ENCODE peak calls at places on chromosomes 6 and 20, in six cellular contexts. A is GM23338, N is pancreas, D is HepG2, O is body of pancreas, Y is psoas muscle. T is an unnamed sample.

GRCh38 chr6:95577317-95578105 is at the start of gene MANEA:
- DNase-seq in A (peak), N (peak), D (peak), O (peak), Y (peak), T (peak)

GRCh38 chr20:54897787-54898186 is 422.4 kb downstream of the DOK5 start:
- DNase-seq in A (peak), N (no peak), D (no peak), O (no peak), Y (no peak), T (no peak)

GRCh38 chr6:27472182-27472616 is 706 bp downstream of the ZNF184 start:
- DNase-seq in A (peak), N (no peak), D (peak), O (peak), Y (peak), T (peak)

GRCh38 chr6:122969999-122970398 is 26.0 kb upstream of the CLVS2 start:
- DNase-seq in A (peak), N (no peak), D (no peak), O (no peak), Y (no peak), T (no peak)

GRCh38 chr20:51586005-51586440 is 43.5 kb upstream of the NFATC2 start:
- DNase-seq in A (no peak), N (no peak), D (no peak), O (no peak), Y (no peak), T (peak)

GRCh38 chr20:50574108-50574507 is 63.9 kb downstream of the PTPN1 start:
- DNase-seq in A (no peak), N (no peak), D (no peak), O (no peak), Y (no peak), T (no peak)

GRCh38 chr20:37729909-37730308 is 36.1 kb downstream of the CTNNBL1 start:
- DNase-seq in A (no peak), N (no peak), D (no peak), O (no peak), Y (no peak), T (peak)

GRCh38 chr6:123945386-123945785 is 141.7 kb downstream of the NKAIN2 start:
- DNase-seq in A (no peak), N (no peak), D (no peak), O (no peak), Y (no peak), T (no peak)

GRCh38 chr20:31985152-31985551 is 17.2 kb downstream of the XKR7 start:
- DNase-seq in A (no peak), N (no peak), D (no peak), O (no peak), Y (no peak), T (no peak)

GRCh38 chr6:134317471-134318131 is at the start of gene SGK1:
- DNase-seq in A (peak), N (peak), D (no peak), O (peak), Y (no peak), T (peak)

GRCh38 chr6:69796081-69796626 is 656 bp downstream of the LMBRD1 start:
- DNase-seq in A (peak), N (no peak), D (peak), O (peak), Y (no peak), T (peak)

GRCh38 chr6:142913511-142914047 is 31.4 kb downstream of the HIVEP2 start:
- DNase-seq in A (no peak), N (no peak), D (no peak), O (no peak), Y (no peak), T (no peak)

GRCh38 chr6:34484899-34485298 is 19.0 kb downstream of the PACSIN1 start:
- DNase-seq in A (no peak), N (no peak), D (no peak), O (no peak), Y (no peak), T (peak)

GRCh38 chr20:54212871-54213270 is 5.0 kb downstream of the PFDN4 start:
- DNase-seq in A (no peak), N (no peak), D (no peak), O (no peak), Y (no peak), T (no peak)

GRCh38 chr6:33744895-33745546 is 1.7 kb downstream of the IP6K3 start:
- DNase-seq in A (no peak), N (no peak), D (no peak), O (no peak), Y (peak), T (no peak)

GRCh38 chr20:49245921-49246740 is 26.9 kb downstream of the DDX27 start:
- DNase-seq in A (peak), N (no peak), D (peak), O (no peak), Y (no peak), T (peak)

GRCh38 chr6:89494131-89494793 is 61.3 kb downstream of the ANKRD6 start:
- DNase-seq in A (peak), N (no peak), D (no peak), O (no peak), Y (no peak), T (no peak)

GRCh38 chr6:99614430-99615161 is 8.0 kb downstream of the PRDM13 start:
- DNase-seq in A (peak), N (no peak), D (no peak), O (no peak), Y (peak), T (no peak)

GRCh38 chr20:20031790-20032189 is 14.6 kb downstream of the NAA20 start:
- DNase-seq in A (no peak), N (no peak), D (no peak), O (no peak), Y (no peak), T (no peak)

GRCh38 chr6:158662607-158663464 is 13.0 kb downstream of the SYTL3 start:
- DNase-seq in A (no peak), N (no peak), D (no peak), O (no peak), Y (peak), T (no peak)

GRCh38 chr6:113015249-113015648 is 668.1 kb downstream of the RFPL4B start:
- DNase-seq in A (no peak), N (no peak), D (no peak), O (no peak), Y (no peak), T (no peak)
- H3K27ac ChIP-seq in A (no peak), N (no peak), D (no peak), O (no peak), Y (no peak), T (no peak)

DNA sequence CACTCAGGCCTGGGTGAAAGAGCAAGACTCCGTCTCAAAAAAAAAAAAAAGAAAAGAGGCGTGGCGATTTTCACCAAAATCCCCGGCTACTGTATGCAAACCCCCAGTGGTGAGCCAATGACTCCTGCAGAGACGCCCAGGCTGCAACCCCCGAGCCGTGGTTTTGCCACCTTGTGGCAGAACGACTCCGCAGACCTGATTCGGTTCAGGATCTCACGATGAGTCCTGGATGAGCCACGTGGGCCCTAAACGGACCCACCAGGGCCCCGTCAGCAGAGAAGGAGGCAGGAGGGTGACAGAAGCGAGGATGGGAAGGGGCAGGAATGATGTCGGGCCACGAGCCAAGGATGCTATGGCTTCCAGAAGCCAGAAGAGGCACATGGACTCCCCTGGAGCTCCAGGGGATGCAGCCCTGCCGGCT is 42.5 kb downstream of the SLC2A4RG start:
- DNase-seq in A (peak), N (no peak), D (peak), O (no peak), Y (no peak), T (no peak)
- TF ChIP-seq CTCF in A (peak), N (no peak), D (peak), O (no peak), Y (no peak), T (no peak)

GRCh38 chr6:87340230-87340629 is 4.4 kb upstream of the C6orf163 start:
- DNase-seq in A (no peak), N (no peak), D (no peak), O (no peak), Y (no peak), T (no peak)
- H3K27ac ChIP-seq in A (no peak), N (no peak), D (no peak), O (no peak), Y (no peak), T (no peak)

DNA sequence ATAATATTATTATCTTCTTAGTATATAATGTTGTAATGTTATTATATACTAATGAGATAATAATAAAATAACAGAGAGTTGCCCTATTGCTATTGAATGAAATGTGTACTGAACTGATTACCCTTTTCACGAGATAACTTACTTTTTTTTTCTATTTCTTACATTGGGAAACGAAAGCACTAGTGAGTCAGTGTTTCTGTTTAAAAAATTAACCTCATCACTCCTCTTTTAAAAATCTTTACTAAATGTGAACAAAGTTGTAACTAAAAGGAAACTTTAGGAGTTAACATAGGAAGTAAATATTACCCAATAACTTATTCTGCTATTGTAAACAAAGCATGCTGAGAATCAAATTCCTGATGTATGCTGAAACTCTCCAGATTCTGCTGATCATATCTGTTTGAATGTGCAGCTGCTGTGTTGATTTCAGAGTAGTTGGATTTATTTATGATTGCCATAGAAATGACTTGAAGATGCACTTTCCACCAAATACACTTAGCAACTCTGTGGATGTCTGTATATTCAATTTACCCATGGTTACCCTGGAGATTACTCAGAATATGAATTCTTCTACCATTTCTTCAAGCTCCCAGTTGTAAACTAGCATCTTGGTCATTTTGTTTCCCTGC is 523.5 kb downstream of the TENT5A start:
- DNase-seq in A (no peak), N (no peak), D (no peak), O (no peak), Y (no peak), T (no peak)
- TF ChIP-seq CTCF in A (no peak), N (no peak), D (no peak), O (no peak), Y (no peak), T (no peak)